ENCODE peak calls at places on chromosomes 3 and 15, in four cellular contexts. O is GM12878, P is H1, E is K562. H is an unnamed sample.

GRCh38 chr3:156727519-156728205 is 53.3 kb downstream of the TIPARP start:
- DNase-seq in P (no peak), O (no peak), E (no peak), H (no peak)

GRCh38 chr3:165854696-165855095 is 17.5 kb upstream of the BCHE start:
- DNase-seq in P (no peak), O (no peak), E (peak; percentile 5), H (no peak)

GRCh38 chr3:46742992-46743391 is 25.3 kb upstream of the PRSS50 start:
- DNase-seq in P (no peak), E (no peak), O (no peak), H (no peak)

GRCh38 chr3:100968908-100969556 is 24.2 kb downstream of the ABI3BP start:
- DNase-seq in E (no peak), P (no peak), O (no peak), H (no peak)

GRCh38 chr15:97904196-97904572 is 56.3 kb upstream of the ARRDC4 start:
- DNase-seq in E (peak; percentile 71), P (peak; percentile 70), O (no peak), H (peak; percentile 44)

GRCh38 chr3:13479332-13479581 is 849 bp upstream of the HDAC11 start:
- DNase-seq in O (no peak), P (no peak), E (peak; percentile 44), H (no peak)

GRCh38 chr3:106714400-106714799 is 662.8 kb upstream of the CCDC54 start:
- DNase-seq in E (no peak), O (no peak), P (no peak), H (no peak)

GRCh38 chr15:52503788-52504496 is 24.7 kb downstream of the MYO5A start:
- DNase-seq in P (no peak), O (peak; percentile 51), E (no peak), H (peak; percentile 86)

GRCh38 chr15:68888419-68888818 is 41.9 kb upstream of the SPESP1 start:
- DNase-seq in P (no peak), E (no peak), O (no peak), H (no peak)

GRCh38 chr3:31713820-31714511 is 181.2 kb downstream of the STT3B start:
- DNase-seq in E (no peak), P (no peak), O (no peak), H (no peak)

GRCh38 chr3:114290911-114291901 is 2.6 kb upstream of the TIGIT start:
- DNase-seq in P (peak; percentile 88), E (peak; percentile 68), O (peak; percentile 79), H (peak; percentile 37)

GRCh38 chr3:153180860-153181372 is 18.9 kb downstream of the RAP2B start:
- DNase-seq in P (no peak), O (no peak), E (no peak), H (no peak)

GRCh38 chr15:75739791-75740190 is 27.1 kb upstream of the CSPG4 start:
- DNase-seq in P (no peak), E (no peak), O (no peak), H (no peak)

GRCh38 chr3:45381168-45381852 is 7.1 kb upstream of the LARS2 start:
- DNase-seq in P (no peak), E (peak; percentile 24), O (no peak), H (no peak)

GRCh38 chr3:69890691-69891090 is 108.8 kb upstream of the SAMMSON start:
- DNase-seq in P (no peak), E (no peak), O (no peak), H (peak; percentile 25)

GRCh38 chr3:69888040-69888945 is 111.2 kb upstream of the SAMMSON start:
- DNase-seq in O (no peak), P (no peak), E (no peak), H (no peak)

GRCh38 chr3:69892706-69893105 is 106.8 kb upstream of the SAMMSON start:
- DNase-seq in E (no peak), P (no peak), O (no peak), H (no peak)

GRCh38 chr3:69888946-69889315 is 110.6 kb upstream of the SAMMSON start:
- DNase-seq in O (no peak), P (no peak), E (no peak), H (no peak)

DNA sequence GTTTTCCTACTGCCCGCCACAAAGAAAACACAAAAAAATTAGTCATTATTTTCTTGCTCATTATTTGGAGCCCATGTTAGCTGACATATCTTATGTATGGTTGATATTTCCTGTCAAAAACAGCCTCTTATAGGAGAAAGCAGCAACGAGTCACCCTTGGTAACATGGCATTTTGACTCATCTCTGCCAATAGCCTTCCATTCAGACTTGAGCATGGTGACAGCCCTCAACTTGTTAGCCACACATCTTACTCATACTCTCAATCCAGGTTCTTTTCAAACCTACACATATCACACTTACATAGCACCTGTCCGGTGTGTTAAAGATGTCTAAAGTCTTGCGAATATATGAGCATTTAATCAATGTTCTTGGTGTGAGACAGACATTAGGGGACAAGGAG is 109.4 kb upstream of the SAMMSON start:
- DNase-seq in O (no peak), E (no peak), P (no peak), H (peak; percentile 61)
- TF ChIP-seq CHD1 in O (no peak), E (no peak), P (no peak), H (no peak)

DNA sequence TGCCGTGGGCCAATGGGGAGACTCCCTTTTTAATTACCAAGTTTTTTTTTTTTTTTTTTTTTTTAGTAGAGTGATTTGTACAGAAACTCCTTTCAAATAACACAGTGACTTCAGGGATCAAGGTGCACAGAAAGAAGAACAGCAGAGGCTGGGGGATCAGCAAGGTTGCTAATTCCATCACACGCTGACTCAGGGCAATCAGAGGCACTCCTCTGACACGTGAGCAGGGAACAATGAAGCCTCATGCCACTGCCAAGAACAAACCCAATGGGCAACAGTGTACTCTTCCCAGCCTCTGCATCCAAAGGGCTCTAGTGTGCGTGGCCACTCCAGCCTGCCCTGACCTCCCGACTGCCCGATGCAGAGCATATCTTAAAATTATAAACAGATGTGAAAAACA is 186.7 kb upstream of the WNT5A start:
- DNase-seq in P (no peak), E (no peak), O (no peak), H (no peak)
- TF ChIP-seq CHD1 in P (no peak), E (no peak), O (no peak), H (no peak)

DNA sequence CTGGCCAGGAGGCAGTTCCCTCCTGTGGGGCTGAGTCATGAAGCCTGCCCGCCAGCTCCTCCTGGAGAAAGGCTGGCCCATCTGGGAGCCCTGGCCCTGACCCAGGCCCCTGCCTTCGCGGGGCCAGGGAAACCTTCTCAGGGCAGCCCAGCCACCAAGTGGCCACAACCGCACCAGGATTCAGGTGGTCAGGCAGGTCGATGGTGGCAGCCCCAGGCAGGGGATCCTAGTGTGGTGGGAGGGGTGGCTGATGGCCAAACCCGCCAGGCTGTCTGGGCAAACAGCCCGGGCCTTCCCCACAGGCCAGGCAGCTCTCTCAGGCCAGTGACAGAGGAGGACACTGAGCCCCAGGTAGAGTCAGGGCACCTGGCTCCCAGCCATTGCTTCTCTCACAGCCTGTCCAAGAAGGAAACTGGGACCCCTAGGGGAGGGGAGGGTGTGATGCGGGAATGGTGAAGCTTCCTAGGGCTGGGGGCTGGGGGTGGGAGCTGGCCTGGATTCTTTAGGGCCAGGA is 1.2 kb downstream of the TWF2 start:
- DNase-seq in P (no peak), O (no peak), E (peak; percentile 61), H (peak; percentile 89)
- TF ChIP-seq CHD1 in P (no peak), O (no peak), E (no peak), H (no peak)

DNA sequence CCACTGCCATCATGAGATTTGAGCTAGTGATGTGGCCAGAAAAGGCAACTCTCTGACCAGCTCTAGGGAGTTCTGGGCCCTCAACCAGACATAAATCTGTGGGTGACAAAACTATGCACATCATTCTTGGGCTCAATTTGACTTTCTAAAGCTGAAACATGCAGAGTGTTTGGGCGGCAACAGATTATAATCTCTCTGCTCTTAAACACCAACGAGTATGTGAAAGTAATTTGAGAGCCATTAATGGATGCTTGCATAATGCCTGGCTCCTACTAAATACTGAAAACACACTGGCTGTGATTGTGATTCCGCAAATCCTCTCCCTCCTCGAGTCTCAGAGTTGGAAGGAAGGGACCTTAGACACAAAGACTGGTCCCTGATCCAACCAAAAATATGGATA is 186.7 kb downstream of the UACA start:
- DNase-seq in E (no peak), P (no peak), O (no peak), H (no peak)
- TF ChIP-seq CHD1 in E (no peak), P (no peak), O (no peak), H (no peak)

GRCh38 chr3:155024006-155024638 is 56.0 kb upstream of the MME start:
- DNase-seq in E (no peak), P (no peak), O (no peak), H (no peak)

GRCh38 chr3:155029941-155030340 is 50.2 kb upstream of the MME start:
- DNase-seq in E (no peak), O (no peak), P (no peak), H (no peak)

GRCh38 chr3:155031191-155031590 is 48.9 kb upstream of the MME start:
- DNase-seq in P (no peak), E (no peak), O (no peak), H (peak; percentile 42)

GRCh38 chr3:155022896-155023295 is 57.2 kb upstream of the MME start:
- DNase-seq in E (no peak), O (no peak), P (no peak), H (no peak)

GRCh38 chr3:155026999-155027591 is 53.0 kb upstream of the MME start:
- DNase-seq in E (peak; percentile 16), P (no peak), O (no peak), H (peak; percentile 39)
- TF ChIP-seq CHD1 in E (no peak), P (no peak), O (no peak), H (no peak)

GRCh38 chr15:34933432-34933975 is 36.0 kb downstream of the AQR start:
- DNase-seq in P (no peak), O (no peak), E (no peak), H (no peak)

GRCh38 chr15:34927726-34928125 is 41.8 kb downstream of the AQR start:
- DNase-seq in O (no peak), P (no peak), E (no peak), H (no peak)
- TF ChIP-seq CHD1 in O (no peak), P (no peak), E (no peak), H (no peak)

GRCh38 chr3:5036858-5037257 is 57.6 kb downstream of the BHLHE40 start:
- DNase-seq in E (no peak), P (no peak), O (no peak), H (no peak)

GRCh38 chr3:5035692-5036535 is 56.7 kb downstream of the BHLHE40 start:
- DNase-seq in O (no peak), E (no peak), P (no peak), H (no peak)

GRCh38 chr3:5036536-5036833 is 57.2 kb downstream of the BHLHE40 start:
- DNase-seq in O (no peak), P (no peak), E (no peak), H (no peak)

GRCh38 chr3:5032844-5033243 is 53.6 kb downstream of the BHLHE40 start:
- DNase-seq in P (no peak), E (no peak), O (no peak), H (no peak)

DNA sequence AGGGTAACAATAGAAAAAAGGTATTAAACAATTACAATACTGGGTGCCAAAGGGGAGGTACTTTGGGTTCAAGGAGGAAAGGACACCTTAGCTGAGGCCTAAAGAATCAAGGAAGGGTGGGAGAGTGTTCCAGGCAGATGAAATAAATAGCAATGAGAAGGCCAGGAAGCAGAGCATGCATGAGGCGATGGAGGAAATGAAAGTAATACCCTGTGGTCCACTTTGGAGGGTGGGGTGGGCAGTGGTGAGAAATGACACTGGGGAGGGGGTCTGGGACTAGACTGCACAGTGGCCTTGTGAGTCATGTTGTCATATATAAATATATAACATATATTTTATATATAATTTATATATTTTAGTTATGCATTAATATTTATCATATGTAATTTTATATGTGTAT is 55.9 kb downstream of the BHLHE40 start:
- DNase-seq in O (no peak), E (no peak), P (no peak), H (no peak)
- TF ChIP-seq CHD1 in O (no peak), E (no peak), P (no peak), H (no peak)